ENCODE peak calls at places on chromosomes 7 and 10, in seven cellular contexts. M is bronchial epithelial cell; Y is A549; J is CD8-positive, alpha-beta T cell; N is nephron progenitor cell; U is AG09309; L is foreskin fibroblast. V is an unnamed sample.

GRCh38 chr10:48448796-48449195 is 142.3 kb downstream of the MAPK8 start:
- DNase-seq in M (peak), Y (no peak), J (no peak), N (no peak), U (no peak), L (peak), V (no peak)

GRCh38 chr7:41045556-41046123 is 657.2 kb downstream of the INHBA start:
- DNase-seq in M (peak), Y (no peak), J (no peak), N (no peak), U (no peak), L (no peak), V (no peak)

GRCh38 chr10:85916999-85917573 is 449.5 kb downstream of the GRID1 start:
- DNase-seq in M (peak), Y (no peak), J (no peak), N (no peak), U (no peak), L (no peak), V (no peak)

GRCh38 chr10:11838298-11838852 is 15.2 kb downstream of the PROSER2 start:
- DNase-seq in M (peak), Y (no peak), J (no peak), N (no peak), U (no peak), L (no peak), V (no peak)

GRCh38 chr10:46787321-46787615 is 124.0 kb upstream of the PTPN20 start:
- DNase-seq in M (peak), Y (peak), J (peak), N (peak), U (no peak), L (peak), V (no peak)

GRCh38 chr10:130817046-130817624 is 494.4 kb downstream of the TCERG1L start:
- DNase-seq in M (no peak), Y (no peak), J (no peak), N (no peak), U (no peak), L (no peak), V (no peak)

GRCh38 chr10:51711519-51711891 is 12.1 kb upstream of the CSTF2T start:
- DNase-seq in M (no peak), Y (no peak), J (no peak), N (no peak), U (no peak), L (no peak), V (no peak)

GRCh38 chr7:93307131-93307660 is 75.0 kb downstream of the VPS50 start:
- DNase-seq in M (peak), Y (peak), J (no peak), N (no peak), U (peak), L (peak), V (no peak)

GRCh38 chr7:5452937-5453540 is 29.4 kb upstream of the TNRC18 start:
- DNase-seq in M (peak), Y (peak), J (no peak), N (peak), U (no peak), L (peak), V (no peak)

GRCh38 chr10:128263891-128264688 is 137.9 kb upstream of the MKI67 start:
- DNase-seq in M (peak), Y (peak), J (peak), N (peak), U (peak), L (peak), V (peak)

GRCh38 chr7:21198929-21199328 is 229.0 kb upstream of the SP4 start:
- DNase-seq in M (no peak), Y (no peak), J (no peak), N (no peak), U (no peak), L (no peak), V (no peak)

GRCh38 chr7:8391353-8392062 is 41.9 kb upstream of the NXPH1 start:
- DNase-seq in M (no peak), Y (no peak), J (no peak), N (no peak), U (no peak), L (no peak), V (no peak)

GRCh38 chr10:69506834-69507643 is 55.8 kb downstream of the TSPAN15 start:
- DNase-seq in M (peak), Y (peak), J (no peak), N (no peak), U (no peak), L (no peak), V (no peak)

GRCh38 chr10:52664629-52665028 is 108.0 kb downstream of the MBL2 start:
- DNase-seq in M (no peak), Y (no peak), J (no peak), N (no peak), U (no peak), L (no peak), V (no peak)

GRCh38 chr7:69844264-69844868 is 246.1 kb downstream of the AUTS2 start:
- DNase-seq in M (no peak), Y (no peak), J (no peak), N (no peak), U (no peak), L (no peak), V (no peak)

GRCh38 chr10:111128331-111129167 is 51.7 kb downstream of the ADRA2A start:
- DNase-seq in M (peak), Y (peak), J (no peak), N (no peak), U (no peak), L (no peak), V (no peak)

GRCh38 chr7:87067788-87068187 is 8.3 kb upstream of the ELAPOR2 start:
- DNase-seq in M (no peak), Y (no peak), J (no peak), N (no peak), U (no peak), L (no peak), V (no peak)

GRCh38 chr7:30596043-30596641 is 1.5 kb downstream of the GARS1 start:
- DNase-seq in M (peak), Y (peak), J (no peak), N (peak), U (no peak), L (no peak), V (no peak)

GRCh38 chr10:4214912-4215311 is 429.9 kb upstream of the KLF6 start:
- DNase-seq in M (no peak), Y (no peak), J (no peak), N (no peak), U (no peak), L (no peak), V (no peak)

GRCh38 chr7:155570171-155570958 is 24.0 kb upstream of the CNPY1 start:
- DNase-seq in M (no peak), Y (no peak), J (no peak), N (no peak), U (no peak), L (no peak), V (no peak)

GRCh38 chr10:50621981-50622496 is 1.7 kb downstream of the SGMS1 start:
- DNase-seq in M (peak), Y (peak), J (peak), N (peak), U (peak), L (peak), V (peak)

GRCh38 chr7:85469446-85469970 is 282.7 kb upstream of the SEMA3D start:
- DNase-seq in M (no peak), Y (no peak), J (no peak), N (no peak), U (peak), L (no peak), V (no peak)

GRCh38 chr7:85464042-85464651 is 277.3 kb upstream of the SEMA3D start:
- DNase-seq in M (peak), Y (no peak), J (no peak), N (no peak), U (no peak), L (no peak), V (no peak)
- TF ChIP-seq CTCF in M (no peak), Y (peak), J (no peak), N (no peak), U (no peak), L (no peak), V (peak)

DNA sequence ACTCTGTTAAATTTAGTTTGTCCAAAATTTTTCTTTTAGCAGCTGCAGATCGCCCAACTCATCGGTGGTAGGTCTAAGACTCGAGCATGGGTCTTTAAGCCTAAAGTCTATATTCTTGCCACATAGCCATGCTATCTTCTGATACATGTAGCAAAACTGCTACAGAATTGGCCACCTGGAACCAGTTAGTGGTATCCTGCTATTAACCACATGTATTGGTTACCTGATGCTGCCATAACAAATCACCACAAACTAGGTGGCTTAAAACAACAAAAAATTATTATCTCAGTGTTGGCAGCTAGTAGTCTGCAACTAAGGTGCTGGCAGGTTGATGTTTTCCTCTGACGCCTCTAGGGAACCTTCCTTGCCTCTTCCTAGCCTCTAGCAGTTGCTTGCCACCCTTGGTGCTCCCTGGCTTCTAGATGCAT is 96.7 kb upstream of the PIK3CG start:
- DNase-seq in M (no peak), Y (no peak), J (no peak), N (no peak), U (no peak), L (no peak), V (no peak)
- TF ChIP-seq CTCF in M (no peak), Y (no peak), J (no peak), N (no peak), U (no peak), L (no peak), V (no peak)

GRCh38 chr10:13404791-13405190 is 56.7 kb upstream of the SEPHS1 start:
- DNase-seq in M (no peak), Y (no peak), J (no peak), N (no peak), U (no peak), L (no peak), V (no peak)

GRCh38 chr10:13401142-13401541 is 53.0 kb upstream of the SEPHS1 start:
- DNase-seq in M (no peak), Y (no peak), J (no peak), N (no peak), U (no peak), L (no peak), V (no peak)

GRCh38 chr10:13402016-13402415 is 53.9 kb upstream of the SEPHS1 start:
- DNase-seq in M (no peak), Y (no peak), J (no peak), N (no peak), U (no peak), L (no peak), V (no peak)

GRCh38 chr10:13400196-13400965 is 52.3 kb upstream of the SEPHS1 start:
- DNase-seq in M (no peak), Y (no peak), J (no peak), N (no peak), U (no peak), L (no peak), V (no peak)

DNA sequence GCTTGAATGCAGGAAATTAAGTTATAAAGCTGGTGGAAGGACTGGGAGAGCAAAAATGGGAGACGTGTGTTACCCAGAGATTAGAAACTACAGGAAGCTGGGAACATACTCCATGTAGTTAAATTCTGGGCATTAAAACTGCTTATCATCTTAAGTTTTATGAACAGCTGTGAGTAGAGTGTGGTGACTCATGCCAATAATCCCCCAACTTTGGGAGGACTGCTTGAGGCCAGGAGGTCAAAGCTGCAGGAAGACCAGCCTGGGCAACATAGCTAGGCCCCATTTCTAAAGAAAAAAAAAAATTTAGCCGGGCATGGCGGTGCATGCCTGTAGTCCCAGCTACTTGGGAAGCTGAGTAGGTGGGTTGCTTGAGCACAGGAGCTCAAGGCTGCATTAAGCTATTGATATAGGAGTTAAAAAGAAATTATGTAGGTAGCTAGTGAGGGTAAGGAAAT is 56.2 kb upstream of the SEPHS1 start:
- DNase-seq in M (no peak), Y (no peak), J (no peak), N (no peak), U (no peak), L (no peak), V (no peak)
- TF ChIP-seq CTCF in M (no peak), Y (no peak), J (no peak), N (no peak), U (no peak), L (no peak), V (no peak)

DNA sequence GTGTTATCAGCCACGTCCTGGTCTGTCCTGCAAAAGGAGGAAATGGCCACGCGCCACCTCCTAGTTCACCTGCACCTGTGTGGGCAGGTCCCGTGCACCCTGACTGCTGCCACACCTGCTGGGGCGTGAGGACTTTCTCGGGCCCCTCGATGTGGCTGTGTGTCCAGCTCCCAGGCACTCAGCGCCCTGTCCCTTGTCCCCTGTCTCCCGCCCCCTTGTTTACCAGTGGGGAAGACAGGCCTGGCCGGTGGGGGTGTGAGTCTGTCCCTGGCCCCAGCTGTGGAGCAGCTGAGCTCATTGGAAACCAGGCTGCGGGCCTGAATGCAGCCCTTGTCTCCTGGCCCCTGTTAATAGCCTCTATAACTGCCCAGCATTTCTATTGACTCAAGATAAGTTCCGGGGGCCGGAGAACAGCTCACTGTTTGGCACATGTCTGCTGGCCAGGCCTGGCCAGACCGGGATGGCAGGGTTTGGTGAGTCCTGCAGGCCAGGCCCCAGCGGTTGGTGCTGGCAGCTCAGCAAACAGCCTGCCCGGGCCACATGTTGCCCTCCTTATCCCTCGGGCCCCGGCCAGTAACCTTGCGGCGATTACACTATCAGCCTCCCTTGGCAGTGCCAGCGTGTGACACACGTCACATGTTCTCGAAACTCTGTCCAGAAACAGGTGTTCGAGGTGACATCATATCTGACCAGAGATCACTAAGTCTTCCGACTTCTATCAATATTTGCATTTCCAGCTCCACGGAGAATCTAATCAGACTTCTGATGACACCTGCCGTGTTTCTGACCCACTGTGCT is 52.1 kb downstream of the FOXL3 start:
- DNase-seq in M (no peak), Y (no peak), J (no peak), N (no peak), U (no peak), L (no peak), V (no peak)
- TF ChIP-seq CTCF in M (no peak), Y (no peak), J (no peak), N (no peak), U (no peak), L (no peak), V (no peak)

DNA sequence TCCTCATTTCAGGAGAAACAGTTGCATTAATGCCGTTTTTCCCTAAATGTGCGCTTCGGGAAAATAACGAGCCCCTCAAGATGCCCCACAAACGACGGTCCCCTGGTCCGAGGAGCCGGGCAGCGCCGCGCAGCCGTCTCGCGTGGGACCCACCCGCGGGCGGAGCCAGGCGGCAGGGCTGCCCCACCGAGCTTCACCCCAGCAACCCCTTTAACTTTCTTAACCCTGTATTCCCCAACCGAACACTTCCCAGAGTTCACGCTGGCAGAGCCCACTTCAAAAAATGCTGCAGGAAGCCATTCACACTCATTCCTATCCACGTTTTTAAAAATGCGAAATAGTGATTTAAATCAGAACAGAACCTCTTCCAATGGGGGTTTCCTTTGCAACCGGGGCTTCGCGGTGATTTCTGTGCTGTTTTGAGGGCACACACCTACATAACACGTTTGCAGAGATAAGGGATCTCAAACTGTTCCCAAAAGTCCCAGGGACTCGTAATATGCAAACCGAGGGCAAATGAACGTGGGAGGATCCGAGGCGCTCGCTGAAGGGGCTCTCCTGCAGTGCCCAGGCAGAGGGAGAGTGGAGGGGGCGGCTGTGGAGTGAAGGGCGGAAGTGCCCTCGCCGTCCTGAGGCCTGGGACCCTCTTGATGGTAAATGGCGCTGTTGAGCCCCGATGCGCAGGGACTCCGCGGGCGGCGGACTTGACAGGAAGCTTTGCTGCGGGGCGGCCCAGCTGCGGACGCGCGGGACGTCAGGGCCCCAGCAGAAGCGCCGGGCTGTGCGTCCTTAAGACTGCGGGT is 152.1 kb upstream of the YAE1 start:
- DNase-seq in M (peak), Y (peak), J (peak), N (peak), U (no peak), L (peak), V (peak)
- TF ChIP-seq CTCF in M (no peak), Y (no peak), J (no peak), N (peak), U (no peak), L (no peak), V (peak)

DNA sequence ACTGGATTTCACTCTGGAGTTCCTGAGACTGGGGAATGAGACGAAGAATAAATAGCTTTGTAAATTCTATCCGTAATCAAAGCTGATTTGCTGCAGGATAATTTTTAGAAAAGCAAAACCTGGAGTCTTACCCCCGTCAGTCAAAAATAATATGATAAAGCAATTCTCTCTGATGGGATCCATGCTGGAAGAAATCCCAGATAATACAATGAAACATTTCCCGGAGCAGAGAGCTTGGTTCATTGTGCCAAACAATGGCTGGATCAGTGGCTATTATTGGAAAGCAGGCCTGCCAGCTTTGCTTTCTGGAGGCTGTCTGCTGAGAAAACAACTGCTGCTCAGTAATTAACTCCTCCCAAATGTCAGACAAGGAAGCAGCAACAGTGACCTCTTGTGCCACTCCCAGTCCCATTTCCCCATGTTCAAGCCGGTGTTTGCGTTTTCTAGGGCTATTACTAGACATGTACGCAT is 609.4 kb upstream of the PCDH15 start:
- DNase-seq in M (no peak), Y (no peak), J (no peak), N (peak), U (no peak), L (no peak), V (peak)
- TF ChIP-seq CTCF in M (no peak), Y (no peak), J (no peak), N (peak), U (no peak), L (peak), V (peak)

DNA sequence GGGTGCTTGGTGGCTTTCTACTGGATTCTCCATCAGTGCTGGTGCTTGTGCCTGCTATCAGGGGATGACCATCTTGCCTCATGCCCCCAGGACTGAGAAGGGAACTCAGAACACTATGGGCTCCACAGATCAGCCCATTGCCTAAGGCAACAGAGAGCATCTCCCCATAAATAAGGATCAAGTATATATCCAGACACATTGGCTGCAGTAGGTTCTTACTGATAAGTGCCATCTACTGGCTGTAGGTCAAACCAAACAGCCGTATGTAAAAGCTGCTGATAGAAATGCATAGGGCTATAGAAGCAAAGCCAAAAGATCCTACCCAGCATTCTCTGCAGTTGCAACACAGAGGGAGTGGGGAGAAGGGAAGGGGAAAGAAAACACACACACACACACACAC is 153.7 kb downstream of the CDK14 start:
- DNase-seq in M (peak), Y (peak), J (no peak), N (no peak), U (no peak), L (peak), V (no peak)
- TF ChIP-seq CTCF in M (no peak), Y (no peak), J (no peak), N (no peak), U (peak), L (no peak), V (no peak)

DNA sequence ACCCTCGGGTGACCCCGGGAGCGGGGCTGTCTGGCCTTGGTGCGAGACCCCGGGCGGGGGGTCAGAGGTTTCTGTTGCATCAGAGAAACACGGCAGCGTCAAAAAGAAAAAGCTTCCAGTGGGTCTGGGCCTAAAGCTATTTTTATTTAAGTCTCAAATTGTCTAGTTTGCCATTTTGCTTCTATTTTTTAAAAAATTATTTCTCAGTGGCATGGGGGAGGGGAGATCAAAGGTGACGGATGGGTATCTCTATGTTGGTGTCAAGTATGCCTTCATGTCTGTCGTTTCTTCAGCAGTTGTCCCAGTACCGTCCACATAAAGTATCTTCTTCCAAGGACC is 25.9 kb upstream of the VAX1 start:
- DNase-seq in M (no peak), Y (no peak), J (no peak), N (no peak), U (no peak), L (no peak), V (no peak)
- TF ChIP-seq CTCF in M (no peak), Y (no peak), J (no peak), N (no peak), U (no peak), L (no peak), V (no peak)

GRCh38 chr10:100625821-100626220 is 90.1 kb downstream of the HIF1AN start:
- DNase-seq in M (no peak), Y (no peak), J (no peak), N (peak), U (no peak), L (no peak), V (no peak)

GRCh38 chr10:100632027-100632426 is 96.3 kb downstream of the HIF1AN start:
- DNase-seq in M (no peak), Y (no peak), J (no peak), N (no peak), U (no peak), L (no peak), V (no peak)

GRCh38 chr10:100636848-100637553 is 101.3 kb downstream of the HIF1AN start:
- DNase-seq in M (no peak), Y (no peak), J (no peak), N (no peak), U (no peak), L (no peak), V (no peak)

GRCh38 chr10:100634034-100634433 is 98.3 kb downstream of the HIF1AN start:
- DNase-seq in M (no peak), Y (no peak), J (no peak), N (no peak), U (no peak), L (no peak), V (no peak)

GRCh38 chr10:100631192-100631591 is 95.4 kb downstream of the HIF1AN start:
- DNase-seq in M (no peak), Y (no peak), J (no peak), N (no peak), U (no peak), L (no peak), V (no peak)
- TF ChIP-seq CTCF in M (no peak), Y (no peak), J (no peak), N (no peak), U (no peak), L (no peak), V (no peak)

V was measured in neural crest cell.